ENCODE peak calls at places on chromosomes 6 and 20, in five cellular contexts. U is GM23248, C is IMR-90, I is astrocyte, A is SK-N-SH. K is an unnamed sample.

GRCh38 chr20:44756011-44756688 is 10.5 kb downstream of the KCNK15 start:
- DNase-seq in I (no peak), U (no peak), A (no peak), C (no peak), K (no peak)

GRCh38 chr6:33801611-33802010 is 2.2 kb downstream of the MLN start:
- DNase-seq in C (no peak), A (no peak), U (no peak), I (no peak), K (no peak)

GRCh38 chr6:106087548-106088325 is 1.6 kb downstream of the PRDM1 start:
- DNase-seq in U (peak; percentile 88), A (no peak), I (peak; percentile 80), C (peak; percentile 87), K (peak; percentile 53)

GRCh38 chr6:119484598-119484997 is 135.0 kb upstream of the MAN1A1 start:
- DNase-seq in U (peak; percentile 97), A (no peak), C (peak; percentile 94), I (peak; percentile 90), K (peak; percentile 94)

GRCh38 chr6:97865612-97866011 is 582.6 kb upstream of the MMS22L start:
- DNase-seq in I (no peak), A (no peak), C (no peak), U (no peak), K (no peak)

GRCh38 chr6:26240981-26241770 is 123.8 kb upstream of the BTN3A2 start:
- DNase-seq in I (peak; percentile 84), C (peak; percentile 87), U (peak; percentile 67), A (no peak), K (no peak)

GRCh38 chr20:62523473-62524203 is 47.8 kb upstream of the GATA5 start:
- DNase-seq in I (no peak), U (peak; percentile 32), C (no peak), A (peak; percentile 60), K (peak; percentile 67)

GRCh38 chr6:33178755-33179475 is 13.4 kb downstream of the COL11A2 start:
- DNase-seq in I (no peak), U (no peak), A (no peak), C (no peak), K (no peak)

GRCh38 chr6:4971851-4972250 is 32.0 kb downstream of the RPP40 start:
- DNase-seq in I (no peak), C (no peak), U (no peak), A (no peak), K (no peak)

GRCh38 chr20:61796738-61797137 is 268.9 kb downstream of the TAF4 start:
- DNase-seq in A (no peak), U (no peak), C (no peak), I (no peak), K (no peak)

GRCh38 chr6:34142599-34142998 is 3.3 kb downstream of the GRM4 start:
- DNase-seq in C (no peak), A (no peak), U (no peak), I (no peak), K (no peak)

GRCh38 chr6:10658910-10659696 is 35.3 kb downstream of the C6orf52 start:
- DNase-seq in A (no peak), I (no peak), U (no peak), C (no peak), K (no peak)

GRCh38 chr6:5044866-5045265 is 40.3 kb upstream of the PPP1R3G start:
- DNase-seq in A (no peak), C (no peak), I (no peak), U (no peak), K (no peak)

GRCh38 chr6:38638941-38639497 is 710 bp downstream of the BTBD9 start:
- DNase-seq in C (peak; percentile 58), U (peak; percentile 87), I (peak; percentile 45), A (no peak), K (peak; percentile 37)

GRCh38 chr20:42442728-42443127 is 747.0 kb downstream of the PTPRT start:
- DNase-seq in U (no peak), I (no peak), C (no peak), A (no peak), K (no peak)

GRCh38 chr20:19244291-19244690 is 31.8 kb downstream of the SLC24A3 start:
- DNase-seq in C (no peak), I (no peak), U (no peak), A (no peak), K (no peak)

GRCh38 chr6:82904860-82905259 is 160.8 kb downstream of the UBE3D start:
- DNase-seq in A (no peak), C (no peak), I (no peak), U (no peak), K (no peak)

GRCh38 chr6:82908661-82909060 is 157.0 kb downstream of the UBE3D start:
- DNase-seq in I (no peak), C (no peak), A (no peak), U (no peak), K (peak; percentile 69)

GRCh38 chr6:82906951-82907350 is 158.7 kb downstream of the UBE3D start:
- DNase-seq in A (no peak), I (peak; percentile 81), U (peak; percentile 70), C (peak; percentile 61), K (peak; percentile 70)

GRCh38 chr6:82909551-82909950 is 156.1 kb downstream of the UBE3D start:
- DNase-seq in U (peak; percentile 8), C (no peak), I (peak; percentile 12), A (no peak), K (no peak)

GRCh38 chr6:82906489-82906888 is 159.2 kb downstream of the UBE3D start:
- DNase-seq in C (peak; percentile 50), I (peak; percentile 31), U (peak; percentile 11), A (no peak), K (peak; percentile 6)
- H2AFZ ChIP-seq in C (no peak overlapping the region), I (no peak overlapping the region), U (no peak overlapping the region), A (peak overlapping the region; percentile 42), K (no peak overlapping the region)

DNA sequence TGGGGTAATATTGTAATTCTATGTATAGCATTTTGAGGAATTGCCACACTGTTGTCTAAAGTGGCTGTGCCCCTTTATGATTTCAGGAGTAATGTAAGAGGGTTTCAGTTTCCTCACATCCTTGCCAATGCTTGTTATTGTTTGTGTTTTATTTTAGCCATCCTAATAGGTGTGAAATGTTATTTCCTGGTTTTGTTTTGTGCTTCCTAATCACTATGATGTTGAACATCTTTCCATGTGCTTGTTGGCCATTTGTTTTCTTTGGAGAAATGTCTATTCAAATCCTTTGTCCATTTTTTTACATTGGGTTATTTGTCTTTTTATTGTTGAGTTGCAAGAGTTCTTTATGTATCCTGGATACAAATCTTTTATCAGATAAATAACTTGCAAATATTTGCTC is 97.3 kb upstream of the MLIP start:
- DNase-seq in I (no peak), C (no peak), U (no peak), A (no peak), K (no peak)
- H2AFZ ChIP-seq in I (no peak overlapping the region), C (no peak overlapping the region), U (no peak overlapping the region), A (no peak overlapping the region), K (no peak overlapping the region)

DNA sequence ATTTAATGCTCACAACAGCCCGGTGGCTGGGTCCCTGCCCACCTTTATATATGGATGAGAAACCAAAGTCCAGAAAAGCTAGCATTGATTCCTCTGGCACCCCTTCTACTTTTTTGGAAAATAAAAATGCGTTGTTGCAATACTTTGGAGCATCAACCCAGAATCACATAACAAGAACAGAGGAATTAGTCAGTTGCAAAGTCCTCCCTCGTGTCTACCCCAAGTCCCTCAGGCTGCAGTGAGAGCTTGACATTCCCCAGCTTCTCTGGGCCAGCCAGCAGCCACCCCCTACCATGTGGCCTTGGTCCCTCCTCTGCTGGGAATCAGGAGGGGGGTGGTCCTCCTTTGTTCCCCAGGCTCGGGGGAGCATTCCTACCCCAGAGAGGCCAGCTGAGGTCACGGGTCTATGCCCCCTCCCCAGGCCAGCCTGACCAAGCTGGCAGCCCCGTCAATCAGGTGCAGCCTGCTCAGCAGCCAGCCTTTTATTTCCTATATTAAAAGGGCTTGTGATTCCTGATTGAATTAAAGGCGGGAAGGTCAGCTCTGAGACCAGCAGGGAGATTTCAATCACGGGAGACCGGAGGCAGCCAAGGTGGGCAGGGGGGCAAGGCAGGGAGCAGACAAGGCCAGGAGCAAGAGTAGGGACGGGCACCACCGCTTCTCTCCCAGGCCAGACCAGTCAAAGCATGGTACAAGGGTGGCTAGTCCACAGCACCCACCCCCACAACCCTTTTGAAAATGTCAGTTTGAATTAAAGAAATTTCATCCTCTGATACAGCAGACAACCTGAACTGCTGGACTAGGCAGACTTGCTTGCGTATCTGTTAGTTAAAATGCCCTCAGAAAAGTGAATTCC is 158.9 kb downstream of the MRPL14 start:
- DNase-seq in I (no peak), C (no peak), A (peak; percentile 69), U (no peak), K (no peak)
- H2AFZ ChIP-seq in I (no peak overlapping the region), C (no peak overlapping the region), A (no peak overlapping the region), U (no peak overlapping the region), K (no peak overlapping the region)

GRCh38 chr6:169751242-169752073 is at the start of the genes DYNLT2 and ERMARD:
- DNase-seq in C (peak; percentile 94), A (peak; percentile 96), I (peak; percentile 88), U (peak; percentile 97), K (peak; percentile 92)
- H2AFZ ChIP-seq in C (peak within 1 kb of the TSS; percentile 94), A (peak within 1 kb of the TSS; percentile 89), I (peak within 1 kb of the TSS; percentile 94), U (peak within 1 kb of the TSS; percentile 88), K (peak within 1 kb of the TSS; percentile 79)

GRCh38 chr20:37915434-37915787 is 12.5 kb downstream of the VSTM2L start:
- DNase-seq in C (no peak), I (no peak), A (no peak), U (no peak), K (no peak)
- H2AFZ ChIP-seq in C (no peak overlapping the region), I (peak overlapping the region; percentile 21), A (no peak overlapping the region), U (no peak overlapping the region), K (no peak overlapping the region)

GRCh38 chr6:159148641-159149040 is 20.6 kb upstream of the FNDC1 start:
- DNase-seq in A (no peak), C (no peak), I (no peak), U (no peak), K (no peak)
- H2AFZ ChIP-seq in A (no peak overlapping the region), C (no peak overlapping the region), I (no peak overlapping the region), U (no peak overlapping the region), K (no peak overlapping the region)

GRCh38 chr6:134245041-134245440 is 72.9 kb downstream of the SGK1 start:
- DNase-seq in C (peak; percentile 89), U (peak; percentile 44), A (no peak), I (peak; percentile 84), K (peak; percentile 55)
- H2AFZ ChIP-seq in C (no peak overlapping the region), U (no peak overlapping the region), A (no peak overlapping the region), I (no peak overlapping the region), K (no peak overlapping the region)

K was measured in PC-3.